ENCODE peak calls at places on chromosome 12, in six cellular contexts. M is cardiac fibroblast, C is neuronal stem cell, P is A172, S is BJ, K is BE2C. I is an unnamed sample.
A peak's percentile ranks its signal among the peaks of the same experiment; 100 is the strongest.

GRCh38 chr12:95548539-95549391 is 2.5 kb downstream of the USP44 start:
- DNase-seq in S (no peak), M (no peak), K (no peak), C (peak; percentile 76), P (no peak), I (peak; percentile 39)

GRCh38 chr12:116821291-116821690 is 60.0 kb downstream of the HRK start:
- DNase-seq in S (no peak), M (no peak), P (no peak), K (no peak), C (no peak), I (no peak)

GRCh38 chr12:81987351-81987750 is 228.2 kb upstream of the PPFIA2 start:
- DNase-seq in K (no peak), C (no peak), P (no peak), S (no peak), M (no peak), I (no peak)

GRCh38 chr12:26113853-26114719 is 10.8 kb downstream of the BHLHE41 start:
- DNase-seq in C (peak; percentile 70), P (peak; percentile 80), S (peak; percentile 64), M (peak; percentile 91), K (peak; percentile 86), I (peak; percentile 84)

GRCh38 chr12:80222261-80222660 is 122.9 kb downstream of the OTOGL start:
- DNase-seq in C (no peak), K (no peak), P (no peak), S (no peak), M (peak; percentile 42), I (no peak)

GRCh38 chr12:12870454-12870853 is 20.9 kb upstream of the GPRC5A start:
- DNase-seq in C (no peak), M (peak; percentile 83), K (no peak), P (peak; percentile 88), S (peak; percentile 100), I (no peak)

GRCh38 chr12:54416908-54417603 is 2.0 kb downstream of the ITGA5 start:
- DNase-seq in P (no peak), K (no peak), C (no peak), M (no peak), S (no peak), I (no peak)

GRCh38 chr12:45268672-45269406 is 52.9 kb downstream of the ANO6 start:
- DNase-seq in M (peak; percentile 96), K (peak; percentile 96), C (no peak), S (peak; percentile 64), P (peak; percentile 94), I (no peak)

GRCh38 chr12:31220061-31220460 is 105.9 kb downstream of the SINHCAF start:
- DNase-seq in K (no peak), M (no peak), P (no peak), C (no peak), S (no peak), I (no peak)

GRCh38 chr12:93947486-93947885 is 200.9 kb upstream of the PLXNC1 start:
- DNase-seq in S (no peak), K (no peak), M (no peak), C (no peak), P (no peak), I (no peak)

GRCh38 chr12:132746621-132747020 is 15.0 kb downstream of the ANKLE2 start:
- DNase-seq in M (no peak), P (no peak), K (no peak), C (no peak), S (no peak), I (no peak)

GRCh38 chr12:132471011-132471857 is 18.7 kb upstream of the FBRSL1 start:
- DNase-seq in M (no peak), K (no peak), S (no peak), P (no peak), C (no peak), I (no peak)

GRCh38 chr12:126518596-126519200 is 1453.5 kb downstream of the AACS start:
- DNase-seq in C (no peak), S (no peak), M (no peak), K (no peak), P (peak; percentile 25), I (no peak)

GRCh38 chr12:132066345-132066685 is 77.8 kb downstream of the DDX51 start:
- DNase-seq in K (no peak), C (no peak), P (no peak), S (no peak), M (no peak), I (no peak)

GRCh38 chr12:130031571-130032189 is 127.9 kb upstream of the TMEM132D start:
- DNase-seq in S (no peak), C (peak; percentile 66), M (peak; percentile 16), K (peak; percentile 74), P (peak; percentile 13), I (no peak)

GRCh38 chr12:67647251-67647546 is 1.3 kb upstream of the DYRK2 start:
- DNase-seq in M (no peak), C (peak; percentile 29), P (no peak), K (no peak), S (no peak), I (no peak)